ENCODE peak calls at places on chromosomes 7 and 10, in four cellular contexts. B, M, R and W are unnamed samples.

GRCh38 chr10:77360121-77360520 is 277.5 kb downstream of the KCNMA1 start:
- DNase-seq in B (no peak), M (no peak), R (no peak), W (peak; percentile 52)

GRCh38 chr7:155147172-155147571 is 77.0 kb downstream of the HTR5A start:
- DNase-seq in B (no peak), M (no peak), R (no peak), W (no peak)

GRCh38 chr10:113056468-113057021 is 106.5 kb downstream of the TCF7L2 start:
- DNase-seq in B (no peak), M (no peak), R (no peak), W (peak; percentile 82)

GRCh38 chr10:126098216-126098561 is 201.8 kb downstream of the FANK1 start:
- DNase-seq in B (no peak), M (no peak), R (no peak), W (no peak)

GRCh38 chr10:62687230-62687748 is 117.2 kb upstream of the ADO start:
- DNase-seq in B (no peak), M (no peak), R (no peak), W (peak; percentile 38)

GRCh38 chr7:70190266-70190665 is 592.0 kb downstream of the AUTS2 start:
- DNase-seq in B (no peak), M (no peak), R (no peak), W (no peak)

GRCh38 chr10:3476186-3476585 is 303.6 kb upstream of the PITRM1 start:
- DNase-seq in B (no peak), M (no peak), R (no peak), W (no peak)

GRCh38 chr7:128879461-128879938 is 16.8 kb downstream of the ATP6V1F start:
- DNase-seq in B (no peak), M (no peak), R (no peak), W (no peak)

GRCh38 chr10:5314866-5315265 is 49.9 kb upstream of the UCN3 start:
- DNase-seq in B (no peak), M (no peak), R (no peak), W (no peak)

GRCh38 chr10:36621346-36621745 is 504.1 kb upstream of the ANKRD30A start:
- DNase-seq in B (no peak), M (no peak), R (no peak), W (peak; percentile 63)

GRCh38 chr10:16116404-16117304 is 256.3 kb upstream of the MINDY3 start:
- DNase-seq in B (peak; percentile 15), M (peak; percentile 23), R (peak; percentile 3), W (no peak)

GRCh38 chr10:125155101-125155500 is 5.3 kb downstream of the CTBP2 start:
- DNase-seq in B (no peak), M (no peak), R (no peak), W (no peak)

GRCh38 chr7:29811597-29811996 is 5.3 kb downstream of the WIPF3 start:
- DNase-seq in B (no peak), M (no peak), R (no peak), W (no peak)

GRCh38 chr10:3892440-3893101 is 107.6 kb upstream of the KLF6 start:
- DNase-seq in B (no peak), M (no peak), R (no peak), W (no peak)

GRCh38 chr10:98596404-98596803 is 149.7 kb upstream of the HPS1 start:
- DNase-seq in B (no peak), M (no peak), R (no peak), W (no peak)

GRCh38 chr7:99398891-99399445 is 9.4 kb downstream of the PDAP1 start:
- DNase-seq in B (no peak), M (no peak), R (no peak), W (no peak)

GRCh38 chr10:15715619-15716227 is 4.0 kb downstream of the ITGA8 start:
- DNase-seq in B (no peak), M (peak; percentile 50), R (no peak), W (no peak)

GRCh38 chr7:73703985-73704639 is 15.4 kb downstream of the STX1A start:
- DNase-seq in B (peak; percentile 74), M (peak; percentile 95), R (no peak), W (peak; percentile 12)

GRCh38 chr10:60536529-60537114 is 146.9 kb upstream of the ANK3 start:
- DNase-seq in B (no peak), M (no peak), R (no peak), W (peak; percentile 61)

GRCh38 chr7:90579181-90579688 is 16.9 kb upstream of the CDK14 start:
- DNase-seq in B (no peak), M (no peak), R (no peak), W (peak; percentile 81)

GRCh38 chr7:112877671-112878460 is 87.7 kb upstream of the TMEM168 start:
- DNase-seq in B (no peak), M (no peak), R (no peak), W (no peak)
- TF ChIP-seq RCOR1 in B (no peak), M (no peak), R (no peak), W (no peak)

DNA sequence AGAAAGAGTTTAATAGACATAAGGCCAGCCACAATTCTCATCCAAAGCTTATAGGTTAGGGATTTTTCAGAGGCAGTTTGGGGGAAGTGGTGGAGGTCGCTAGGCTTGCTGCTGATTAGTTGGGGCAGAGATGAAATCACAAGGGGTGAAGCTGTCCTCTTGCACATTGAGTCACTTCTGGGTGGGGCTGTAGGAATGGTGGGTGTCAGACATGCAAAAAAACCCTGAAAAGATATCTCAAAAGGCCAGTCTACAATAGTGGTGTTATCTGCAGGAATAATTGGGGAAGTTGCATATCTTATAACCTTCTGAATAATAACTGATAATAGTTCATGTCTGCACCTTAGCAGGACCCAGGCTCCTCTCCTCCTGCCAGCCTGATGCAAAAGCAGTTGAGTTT is 2.1 kb downstream of the FAM24B start:
- DNase-seq in B (no peak), M (peak; percentile 11), R (no peak), W (no peak)
- TF ChIP-seq BHLHE40 in B (no peak), M (no peak), R (no peak), W (no peak)

GRCh38 chr7:131164900-131165254 is 162.8 kb upstream of the MKLN1 start:
- DNase-seq in B (no peak), M (no peak), R (no peak), W (no peak)

GRCh38 chr7:131161103-131161502 is 166.6 kb upstream of the MKLN1 start:
- DNase-seq in B (no peak), M (no peak), R (no peak), W (peak; percentile 76)

GRCh38 chr7:131166066-131166465 is 161.6 kb upstream of the MKLN1 start:
- DNase-seq in B (no peak), M (no peak), R (no peak), W (peak; percentile 41)

GRCh38 chr7:131159961-131160361 is 167.7 kb upstream of the MKLN1 start:
- DNase-seq in B (no peak), M (no peak), R (no peak), W (peak; percentile 85)

DNA sequence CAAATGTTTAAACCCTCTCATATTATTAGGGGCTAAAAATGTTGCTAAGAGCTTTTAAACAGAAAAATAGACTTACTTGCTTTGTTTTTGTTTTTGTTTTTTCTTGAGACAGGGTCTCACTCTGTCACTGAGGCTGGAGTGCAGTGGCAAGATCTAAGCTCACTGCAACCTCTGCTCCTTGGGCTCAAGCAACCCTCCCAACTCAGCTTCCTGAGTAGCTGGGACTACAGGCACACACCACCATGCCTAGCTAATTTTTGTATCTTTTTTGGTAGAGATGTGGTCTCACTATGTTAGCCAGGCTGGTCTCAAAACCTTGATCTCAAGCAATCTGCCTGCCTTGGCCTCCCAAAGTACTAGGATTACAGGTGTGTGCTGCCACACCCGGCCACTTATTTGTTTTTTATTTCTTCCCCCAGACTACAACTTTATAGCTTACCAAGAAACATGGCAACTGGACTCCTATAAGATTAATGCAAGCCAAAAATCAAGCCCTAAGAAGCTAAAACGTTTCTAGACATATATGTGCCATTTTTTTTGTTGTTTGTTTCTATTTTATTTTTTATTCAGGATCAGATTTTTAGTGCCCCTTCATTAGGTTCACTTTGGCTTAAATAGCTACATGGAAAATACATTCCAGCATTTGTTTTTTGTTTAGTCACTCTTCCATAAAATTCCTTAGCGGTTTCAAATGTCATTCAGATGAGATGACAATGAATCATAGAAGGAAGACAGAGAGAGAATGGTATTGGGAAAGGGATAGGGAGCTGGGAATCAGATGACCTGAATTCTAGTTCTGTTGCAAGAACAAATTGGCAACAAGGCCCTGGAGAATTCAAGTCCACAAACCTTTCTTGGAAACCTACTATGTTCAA is 163.4 kb upstream of the MKLN1 start:
- DNase-seq in B (peak; percentile 86), M (no peak), R (no peak), W (peak; percentile 81)
- TF ChIP-seq RCOR1 in B (no peak), M (no peak), R (no peak), W (no peak)

DNA sequence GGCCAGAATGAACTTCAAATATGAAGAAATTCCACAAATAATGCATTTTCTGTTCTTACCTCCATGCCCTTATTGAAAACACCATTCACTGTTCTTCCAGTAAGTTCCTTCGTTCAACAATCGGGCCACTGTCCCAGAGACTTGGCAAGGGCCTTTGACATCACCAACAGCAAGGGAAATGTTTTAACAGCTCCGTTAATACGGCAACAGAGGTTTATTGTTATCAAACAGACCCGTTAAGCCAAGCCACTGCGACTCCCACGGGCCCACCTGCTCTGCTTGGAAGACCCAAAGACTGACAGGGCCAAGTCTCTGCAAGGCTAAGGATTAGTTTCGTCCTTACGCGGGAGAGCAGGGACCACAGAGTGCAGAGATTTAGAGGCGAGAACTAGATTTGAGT is 43.4 kb upstream of the LYZL1 start:
- DNase-seq in B (no peak), M (no peak), R (no peak), W (no peak)
- TF ChIP-seq BHLHE40 in B (no peak), M (no peak), R (no peak), W (no peak)